ENCODE peak calls at places on chromosome 7, in four cellular contexts. O is kidney, T is adrenal gland, E is ascending aorta. Q is an unnamed sample.

GRCh38 chr7:35035511-35035921 is 1.8 kb downstream of the DPY19L1 start:
- DNase-seq in E (no peak), T (peak; percentile 28), O (no peak), Q (peak; percentile 29)

GRCh38 chr7:44377681-44378421 is 52.5 kb upstream of the CAMK2B start:
- DNase-seq in T (no peak), E (no peak), O (no peak), Q (no peak)

GRCh38 chr7:4841007-4841784 is 20.6 kb downstream of the PAPOLB start:
- DNase-seq in T (no peak), O (no peak), E (no peak), Q (no peak)

GRCh38 chr7:50069613-50070012 is 23.4 kb downstream of the ZPBP start:
- DNase-seq in O (peak; percentile 78), E (no peak), T (peak; percentile 13), Q (no peak)

GRCh38 chr7:20111821-20112542 is 105.2 kb downstream of the MACC1 start:
- DNase-seq in T (no peak), O (no peak), E (no peak), Q (no peak)

GRCh38 chr7:157834501-157835143 is 497.8 kb downstream of the DNAJB6 start:
- DNase-seq in T (no peak), O (peak; percentile 49), E (no peak), Q (no peak)

GRCh38 chr7:10838205-10838604 is 135.5 kb upstream of the PHF14 start:
- DNase-seq in O (no peak), E (no peak), T (no peak), Q (no peak)

GRCh38 chr7:19587291-19587690 is 121.5 kb downstream of the POLR1F start:
- DNase-seq in O (no peak), T (no peak), E (no peak), Q (no peak)

GRCh38 chr7:130069179-130069977 is 956 bp upstream of the KLHDC10 start:
- DNase-seq in O (no peak), E (no peak), T (no peak), Q (peak; percentile 36)

GRCh38 chr7:3979956-3980643 is 679.0 kb downstream of the SDK1 start:
- DNase-seq in O (no peak), T (peak; percentile 70), E (no peak), Q (no peak)

GRCh38 chr7:121337398-121337797 is 8.6 kb downstream of the WNT16 start:
- DNase-seq in T (no peak), O (no peak), E (no peak), Q (no peak)

GRCh38 chr7:48148311-48148710 is 22.9 kb upstream of the ABCA13 start:
- DNase-seq in T (no peak), O (no peak), E (no peak), Q (no peak)

GRCh38 chr7:66150471-66150870 is 35.8 kb downstream of the CRCP start:
- DNase-seq in T (peak; percentile 92), E (no peak), O (peak; percentile 78), Q (peak; percentile 95)

GRCh38 chr7:150717821-150718420 is 1.5 kb downstream of the GIMAP1 start:
- DNase-seq in O (no peak), E (no peak), T (no peak), Q (no peak)

GRCh38 chr7:53697913-53698312 is 662.5 kb downstream of the POM121L12 start:
- DNase-seq in E (no peak), O (no peak), T (no peak), Q (no peak)

GRCh38 chr7:130986271-130986690 is 252.3 kb upstream of the KLF14 start:
- DNase-seq in O (no peak), E (no peak), T (no peak), Q (no peak)

GRCh38 chr7:159153511-159153910 is 8.8 kb upstream of the VIPR2 start:
- DNase-seq in O (no peak), T (no peak), E (no peak), Q (no peak)

GRCh38 chr7:150968698-150969482 is 9.2 kb downstream of the KCNH2 start:
- DNase-seq in E (no peak), T (no peak), O (no peak), Q (no peak)

GRCh38 chr7:2260820-2261219 is 18.8 kb downstream of the NUDT1 start:
- DNase-seq in O (peak; percentile 89), E (no peak), T (no peak), Q (no peak)

GRCh38 chr7:33776791-33777190 is 128.5 kb upstream of the BMPER start:
- DNase-seq in T (no peak), E (no peak), O (no peak), Q (no peak)

GRCh38 chr7:134890246-134891240 is 95.8 kb upstream of the AGBL3 start:
- DNase-seq in T (peak; percentile 27), O (no peak), E (peak; percentile 22), Q (no peak)

GRCh38 chr7:127844707-127845331 is 186.4 kb downstream of the LRRC4 start:
- DNase-seq in T (peak; percentile 83), O (no peak), E (no peak), Q (peak; percentile 74)

GRCh38 chr7:140005341-140005740 is 57.4 kb downstream of the PARP12 start:
- DNase-seq in T (no peak), E (no peak), O (no peak), Q (no peak)

GRCh38 chr7:15471387-15471786 is 90.4 kb downstream of the AGMO start:
- DNase-seq in O (no peak), E (no peak), T (no peak), Q (no peak)

GRCh38 chr7:37971491-37971890 is 51.1 kb downstream of the EPDR1 start:
- DNase-seq in E (no peak), T (no peak), O (no peak), Q (no peak)

GRCh38 chr7:116169060-116169459 is 41.3 kb upstream of the TES start:
- DNase-seq in O (no peak), T (no peak), E (no peak), Q (no peak)

GRCh38 chr7:92729751-92730150 is 106.6 kb downstream of the CDK6 start:
- DNase-seq in E (no peak), T (no peak), O (no peak), Q (no peak)

GRCh38 chr7:14583518-14583917 is 319.0 kb downstream of the DGKB start:
- DNase-seq in T (no peak), E (no peak), O (no peak), Q (no peak)

GRCh38 chr7:92448185-92448747 is 984 bp downstream of the GATAD1 start:
- DNase-seq in E (no peak), O (no peak), T (peak; percentile 43), Q (peak; percentile 81)

GRCh38 chr7:3730271-3730670 is 429.2 kb downstream of the SDK1 start:
- DNase-seq in E (no peak), T (no peak), O (no peak), Q (no peak)

GRCh38 chr7:121107923-121108498 is 119.5 kb downstream of the CPED1 start:
- DNase-seq in E (no peak), T (no peak), O (no peak), Q (no peak)

GRCh38 chr7:45993621-45994020 is 72.5 kb upstream of the IGFBP3 start:
- DNase-seq in E (no peak), T (no peak), O (no peak), Q (no peak)

GRCh38 chr7:91050677-91051076 is 213.6 kb upstream of the FZD1 start:
- DNase-seq in E (no peak), O (no peak), T (no peak), Q (no peak)

GRCh38 chr7:33501368-33501767 is 372.0 kb downstream of the BBS9 start:
- DNase-seq in O (no peak), T (no peak), E (no peak), Q (no peak)

GRCh38 chr7:144391823-144392255 is 11.7 kb downstream of the NOBOX start:
- DNase-seq in E (no peak), T (no peak), O (no peak), Q (no peak)

DNA sequence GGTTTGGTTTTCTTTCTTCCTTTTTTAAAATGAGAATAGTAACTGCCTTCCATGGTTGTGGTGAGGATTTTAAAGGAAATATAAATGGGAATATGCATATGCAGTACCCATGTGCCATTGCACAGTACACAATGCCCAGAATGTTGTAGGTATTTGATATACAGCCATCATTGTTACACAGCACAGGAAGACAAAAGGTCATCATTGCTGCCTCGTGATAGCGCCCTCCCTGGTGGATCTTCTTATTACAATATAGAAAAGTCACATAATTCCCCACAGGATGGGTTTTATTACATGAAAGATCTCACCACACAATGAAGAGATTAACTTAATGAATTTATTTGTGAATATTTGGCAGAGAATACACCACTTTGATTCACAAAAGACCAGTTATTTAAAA is 76.5 kb downstream of the PPP1R17 start:
- DNase-seq in E (no peak), T (no peak), O (no peak), Q (no peak)
- TF ChIP-seq CTCF in E (no peak), T (no peak), O (no peak), Q (peak; percentile 33)

DNA sequence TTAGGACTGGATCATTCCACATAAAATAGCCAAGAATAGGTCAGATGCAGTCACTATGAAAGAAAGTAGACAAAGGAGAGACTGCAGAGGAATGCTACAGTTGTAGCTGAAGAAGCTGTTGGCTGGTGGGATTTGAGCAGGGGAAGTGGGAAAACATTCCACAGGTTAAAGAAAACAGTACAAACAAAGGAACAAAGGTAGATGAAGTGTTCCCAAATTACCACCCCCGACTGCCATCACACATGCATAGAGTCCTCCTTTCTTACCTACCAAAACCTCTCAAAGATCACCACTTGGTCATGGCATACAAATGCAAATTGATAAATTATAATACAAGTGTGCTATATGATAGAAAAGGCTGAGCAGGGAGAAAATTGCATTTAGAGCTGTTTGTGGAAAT is 41.9 kb downstream of the DLD start:
- DNase-seq in O (no peak), E (no peak), T (no peak), Q (no peak)
- H3K36me3 ChIP-seq in O (peaks cover 19% of the 10 kb centered on the region), E (peaks cover 92% of the 10 kb centered on the region), T (peaks cover 24% of the 10 kb centered on the region), Q (no peaks in the 10 kb centered on the region)

GRCh38 chr7:27132214-27132613 is 1.7 kb upstream of the HOXA4 start:
- DNase-seq in O (no peak), E (no peak), T (no peak), Q (no peak)

GRCh38 chr7:27129729-27130539 is 623 bp downstream of the HOXA4 start:
- DNase-seq in E (no peak), O (peak; percentile 78), T (no peak), Q (peak; percentile 14)

GRCh38 chr7:27131390-27131819 is 848 bp upstream of the HOXA4 start:
- DNase-seq in T (no peak), O (no peak), E (no peak), Q (no peak)

GRCh38 chr7:27128776-27129728 is 1.5 kb downstream of the HOXA4 start:
- DNase-seq in T (no peak), E (no peak), O (peak; percentile 78), Q (no peak)

GRCh38 chr7:27130540-27131389 is at the start of gene HOXA4:
- DNase-seq in O (peak; percentile 98), T (peak; percentile 97), E (peak; percentile 62), Q (peak; percentile 88)
- H3K4me3 ChIP-seq in O (peak within 1 kb of the TSS; percentile 73), T (peak within 1 kb of the TSS; percentile 1), E (peak within 1 kb of the TSS; percentile 87), Q (peak within 1 kb of the TSS; percentile 75)

GRCh38 chr7:77798394-77799077 is at the start of the genes PHTF2 and TMEM60:
- DNase-seq in E (peak; percentile 97), T (peak; percentile 99), O (peak; percentile 99), Q (peak; percentile 100)

GRCh38 chr7:77797734-77798393 is 370 bp downstream of the TMEM60 start:
- DNase-seq in O (peak; percentile 89), T (no peak), E (no peak), Q (no peak)

GRCh38 chr7:77800730-77801129 is 2.2 kb downstream of the PHTF2 start:
- DNase-seq in T (no peak), O (no peak), E (no peak), Q (no peak)

GRCh38 chr7:77799078-77799964 is 748 bp downstream of the PHTF2 start:
- DNase-seq in O (peak; percentile 89), T (peak; percentile 37), E (no peak), Q (peak; percentile 60)

GRCh38 chr7:77800158-77800557 is 1.6 kb downstream of the PHTF2 start:
- DNase-seq in O (no peak), E (no peak), T (no peak), Q (no peak)
- TF ChIP-seq CTCF in O (no peak), E (no peak), T (no peak), Q (no peak)